ENCODE peak calls at places on chromosomes 4 and X, in five cellular contexts. C, F, B, U and V are unnamed samples.

GRCh38 chr4:66636321-66636720 is 909.0 kb downstream of the CENPC start:
- DNase-seq in C (no peak), U (no peak), B (no peak), F (no peak), V (no peak)

GRCh38 chr4:157314906-157315305 is 94.4 kb downstream of the GRIA2 start:
- DNase-seq in C (no peak), U (no peak), F (no peak), B (no peak), V (no peak)

GRCh38 chr4:14368391-14368790 is 633.9 kb upstream of the CPEB2 start:
- DNase-seq in U (no peak), F (no peak), B (no peak), C (no peak), V (no peak)

GRCh38 chr4:45437381-45437780 is 686.5 kb downstream of the GABRG1 start:
- DNase-seq in C (no peak), U (no peak), B (no peak), F (no peak), V (no peak)

GRCh38 chrX:55710701-55711100 is 6.8 kb upstream of the RRAGB start:
- DNase-seq in C (peak), F (no peak), U (peak), B (no peak), V (peak)

GRCh38 chr4:26400140-26400539 is 79.3 kb downstream of the RBPJ start:
- DNase-seq in U (no peak), C (no peak), B (no peak), F (no peak), V (no peak)

GRCh38 chr4:43425206-43425605 is 532.7 kb downstream of the GRXCR1 start:
- DNase-seq in B (no peak), C (no peak), F (no peak), U (no peak), V (no peak)

GRCh38 chrX:38882894-38883620 is 81.8 kb downstream of the MID1IP1 start:
- DNase-seq in C (no peak), B (no peak), U (peak), F (no peak), V (peak)

GRCh38 chr4:75995727-75996126 is 5.0 kb upstream of the SDAD1 start:
- DNase-seq in F (no peak), C (no peak), B (no peak), U (peak), V (no peak)

GRCh38 chrX:83916525-83916924 is 55.6 kb downstream of the CYLC1 start:
- DNase-seq in B (no peak), C (no peak), U (peak), F (no peak), V (no peak)

GRCh38 chr4:6680372-6681034 is 13.2 kb upstream of the S100P start:
- DNase-seq in U (no peak), B (no peak), F (no peak), C (no peak), V (no peak)

GRCh38 chrX:111262086-111262485 is 8.2 kb downstream of the CAPN6 start:
- DNase-seq in B (peak), F (no peak), C (no peak), U (no peak), V (no peak)

GRCh38 chrX:42119076-42119475 is 195.7 kb upstream of the CASK start:
- DNase-seq in B (no peak), C (no peak), F (no peak), U (no peak), V (peak)

GRCh38 chrX:11351375-11352295 is 58.4 kb downstream of the AMELX start:
- DNase-seq in B (no peak), U (no peak), C (peak), F (peak), V (no peak)

GRCh38 chr4:99853993-99854392 is 37.4 kb downstream of the DAPP1 start:
- DNase-seq in C (no peak), B (no peak), F (no peak), U (no peak), V (no peak)

GRCh38 chr4:136664988-136665387 is 867.3 kb downstream of the PCDH18 start:
- DNase-seq in U (no peak), F (no peak), B (no peak), C (no peak), V (no peak)

GRCh38 chr4:158094413-158095110 is 78.3 kb downstream of the GASK1B start:
- DNase-seq in B (no peak), F (no peak), C (no peak), U (peak), V (peak)

GRCh38 chrX:148426467-148426866 is 74.0 kb upstream of the AFF2 start:
- DNase-seq in C (no peak), F (no peak), U (no peak), B (no peak), V (no peak)

GRCh38 chr4:156100651-156101050 is 147.0 kb upstream of the CTSO start:
- DNase-seq in U (no peak), C (no peak), B (no peak), F (no peak), V (no peak)

GRCh38 chr4:166460769-166461550 is 587.9 kb downstream of the TLL1 start:
- DNase-seq in B (no peak), C (no peak), F (no peak), U (no peak), V (no peak)

GRCh38 chr4:151256134-151256533 is 20.8 kb upstream of the PRSS48 start:
- DNase-seq in F (no peak), U (no peak), C (no peak), B (no peak), V (no peak)

GRCh38 chrX:1420371-1420770 is 28.5 kb upstream of the SLC25A6 start:
- DNase-seq in C (no peak), B (no peak), U (no peak), F (peak), V (no peak)

GRCh38 chr4:71860643-71861042 is 76.8 kb upstream of the GC start:
- DNase-seq in B (no peak), U (peak), C (no peak), F (no peak), V (no peak)

GRCh38 chr4:75659512-75660031 is 13.6 kb downstream of the G3BP2 start:
- DNase-seq in U (no peak), F (no peak), B (no peak), C (no peak), V (no peak)

GRCh38 chr4:59537231-59537886 is 1662.8 kb upstream of the ADGRL3 start:
- DNase-seq in C (no peak), B (no peak), U (peak), F (no peak), V (no peak)

GRCh38 chrX:106903856-106904528 is 851 bp upstream of the RIPPLY1 start:
- DNase-seq in U (no peak), B (no peak), C (no peak), F (no peak), V (no peak)

GRCh38 chrX:50903387-50904027 is 7.0 kb upstream of the BMP15 start:
- DNase-seq in F (no peak), U (peak), C (no peak), B (no peak), V (no peak)

GRCh38 chr4:56158483-56158882 is 209.7 kb downstream of the CEP135 start:
- DNase-seq in U (no peak), B (no peak), F (no peak), C (no peak), V (no peak)

GRCh38 chr4:7844247-7844991 is 95.2 kb downstream of the AFAP1 start:
- DNase-seq in C (peak), B (peak), U (peak), F (peak), V (no peak)